ENCODE peak calls at places on chromosomes 2 and 18, in ten cellular contexts. One of them, this sample, is unnamed.

GRCh38 chr2:37916512-37917082 is 8.5 kb upstream of the RMDN2 start:
- DNase-seq in kidney: peak
- DNase-seq in tibial artery: peak
- DNase-seq in kidney epithelial cell: no peak
- DNase-seq in brain microvascular endothelial cell: peak
- DNase-seq in fibroblast of lung: peak
- DNase-seq in GM12864: no peak
- DNase-seq in AG10803: peak
- DNase-seq in sigmoid colon: peak
- DNase-seq in nephron progenitor cell: no peak
- DNase-seq in this sample: no peak

GRCh38 chr2:148483675-148484074 is 160.9 kb upstream of the EPC2 start:
- DNase-seq in kidney: no peak
- DNase-seq in kidney epithelial cell: no peak
- DNase-seq in nephron progenitor cell: peak
- DNase-seq in tibial artery: no peak
- DNase-seq in fibroblast of lung: peak
- DNase-seq in sigmoid colon: no peak
- DNase-seq in AG10803: no peak
- DNase-seq in GM12864: no peak
- DNase-seq in brain microvascular endothelial cell: no peak
- DNase-seq in this sample: no peak

GRCh38 chr2:33788044-33788443 is 188.9 kb upstream of the FAM98A start:
- DNase-seq in tibial artery: no peak
- DNase-seq in brain microvascular endothelial cell: no peak
- DNase-seq in kidney: no peak
- DNase-seq in AG10803: peak
- DNase-seq in GM12864: no peak
- DNase-seq in fibroblast of lung: no peak
- DNase-seq in sigmoid colon: no peak
- DNase-seq in kidney epithelial cell: no peak
- DNase-seq in nephron progenitor cell: no peak
- DNase-seq in this sample: no peak

GRCh38 chr2:159326569-159327255 is 40.2 kb upstream of the WDSUB1 start:
- DNase-seq in GM12864: no peak
- DNase-seq in kidney: no peak
- DNase-seq in kidney epithelial cell: no peak
- DNase-seq in sigmoid colon: no peak
- DNase-seq in tibial artery: no peak
- DNase-seq in brain microvascular endothelial cell: no peak
- DNase-seq in AG10803: peak
- DNase-seq in nephron progenitor cell: no peak
- DNase-seq in fibroblast of lung: peak
- DNase-seq in this sample: no peak

GRCh38 chr2:164803772-164804466 is 37.7 kb downstream of the COBLL1 start:
- DNase-seq in tibial artery: no peak
- DNase-seq in sigmoid colon: no peak
- DNase-seq in kidney: no peak
- DNase-seq in brain microvascular endothelial cell: no peak
- DNase-seq in kidney epithelial cell: no peak
- DNase-seq in AG10803: peak
- DNase-seq in GM12864: no peak
- DNase-seq in fibroblast of lung: no peak
- DNase-seq in nephron progenitor cell: no peak
- DNase-seq in this sample: no peak

GRCh38 chr2:45177870-45178269 is 168.6 kb upstream of the SIX2 start:
- DNase-seq in sigmoid colon: no peak
- DNase-seq in AG10803: peak
- DNase-seq in GM12864: no peak
- DNase-seq in kidney epithelial cell: peak
- DNase-seq in nephron progenitor cell: no peak
- DNase-seq in tibial artery: no peak
- DNase-seq in kidney: no peak
- DNase-seq in brain microvascular endothelial cell: peak
- DNase-seq in fibroblast of lung: peak
- DNase-seq in this sample: no peak

GRCh38 chr2:234191819-234192407 is 141.4 kb downstream of the SPP2 start:
- DNase-seq in kidney: no peak
- DNase-seq in GM12864: no peak
- DNase-seq in kidney epithelial cell: no peak
- DNase-seq in tibial artery: no peak
- DNase-seq in nephron progenitor cell: no peak
- DNase-seq in AG10803: no peak
- DNase-seq in sigmoid colon: no peak
- DNase-seq in fibroblast of lung: peak
- DNase-seq in brain microvascular endothelial cell: peak
- DNase-seq in this sample: no peak

GRCh38 chr2:237666606-237667005 is 39.2 kb downstream of the LRRFIP1 start:
- DNase-seq in kidney: no peak
- DNase-seq in sigmoid colon: no peak
- DNase-seq in tibial artery: no peak
- DNase-seq in brain microvascular endothelial cell: no peak
- DNase-seq in AG10803: no peak
- DNase-seq in GM12864: no peak
- DNase-seq in kidney epithelial cell: no peak
- DNase-seq in nephron progenitor cell: no peak
- DNase-seq in fibroblast of lung: no peak
- DNase-seq in this sample: no peak

GRCh38 chr2:104853926-104854506 is at the start of gene POU3F3:
- DNase-seq in sigmoid colon: peak
- DNase-seq in nephron progenitor cell: peak
- DNase-seq in kidney epithelial cell: peak
- DNase-seq in brain microvascular endothelial cell: no peak
- DNase-seq in kidney: peak
- DNase-seq in fibroblast of lung: peak
- DNase-seq in AG10803: peak
- DNase-seq in GM12864: no peak
- DNase-seq in tibial artery: peak
- DNase-seq in this sample: no peak

GRCh38 chr2:119022678-119023077 is 80.7 kb downstream of the MARCO start:
- DNase-seq in nephron progenitor cell: no peak
- DNase-seq in kidney epithelial cell: no peak
- DNase-seq in brain microvascular endothelial cell: no peak
- DNase-seq in sigmoid colon: no peak
- DNase-seq in AG10803: no peak
- DNase-seq in fibroblast of lung: no peak
- DNase-seq in GM12864: no peak
- DNase-seq in kidney: no peak
- DNase-seq in tibial artery: no peak
- DNase-seq in this sample: no peak

GRCh38 chr2:98469862-98470544 is 25.3 kb downstream of the INPP4A start:
- DNase-seq in tibial artery: no peak
- DNase-seq in brain microvascular endothelial cell: no peak
- DNase-seq in sigmoid colon: peak
- DNase-seq in GM12864: no peak
- DNase-seq in nephron progenitor cell: no peak
- DNase-seq in kidney: no peak
- DNase-seq in kidney epithelial cell: no peak
- DNase-seq in AG10803: no peak
- DNase-seq in fibroblast of lung: no peak
- DNase-seq in this sample: no peak

GRCh38 chr2:224747765-224748164 is 31.6 kb upstream of the CCDC195 start:
- DNase-seq in AG10803: no peak
- DNase-seq in tibial artery: no peak
- DNase-seq in kidney: no peak
- DNase-seq in GM12864: no peak
- DNase-seq in fibroblast of lung: no peak
- DNase-seq in kidney epithelial cell: no peak
- DNase-seq in brain microvascular endothelial cell: no peak
- DNase-seq in nephron progenitor cell: no peak
- DNase-seq in sigmoid colon: no peak
- DNase-seq in this sample: no peak

GRCh38 chr2:139142252-139142651 is 362.1 kb upstream of the NXPH2 start:
- DNase-seq in kidney epithelial cell: no peak
- DNase-seq in kidney: no peak
- DNase-seq in GM12864: no peak
- DNase-seq in AG10803: no peak
- DNase-seq in nephron progenitor cell: peak
- DNase-seq in brain microvascular endothelial cell: no peak
- DNase-seq in sigmoid colon: no peak
- DNase-seq in fibroblast of lung: peak
- DNase-seq in tibial artery: no peak
- DNase-seq in this sample: no peak

GRCh38 chr2:232523682-232524597 is 2.0 kb upstream of the CHRND start:
- DNase-seq in fibroblast of lung: peak
- DNase-seq in AG10803: peak
- DNase-seq in kidney: no peak
- DNase-seq in GM12864: no peak
- DNase-seq in kidney epithelial cell: no peak
- DNase-seq in tibial artery: no peak
- DNase-seq in brain microvascular endothelial cell: no peak
- DNase-seq in sigmoid colon: no peak
- DNase-seq in nephron progenitor cell: peak
- DNase-seq in this sample: no peak

GRCh38 chr18:79925656-79925979 is 25.8 kb downstream of the SLC66A2 start:
- DNase-seq in nephron progenitor cell: no peak
- DNase-seq in sigmoid colon: peak
- DNase-seq in brain microvascular endothelial cell: no peak
- DNase-seq in GM12864: no peak
- DNase-seq in kidney: no peak
- DNase-seq in kidney epithelial cell: no peak
- DNase-seq in AG10803: no peak
- DNase-seq in tibial artery: peak
- DNase-seq in fibroblast of lung: no peak
- DNase-seq in this sample: peak

GRCh38 chr18:79923896-79924585 is 27.4 kb downstream of the SLC66A2 start:
- DNase-seq in kidney epithelial cell: no peak
- DNase-seq in brain microvascular endothelial cell: no peak
- DNase-seq in tibial artery: peak
- DNase-seq in sigmoid colon: peak
- DNase-seq in kidney: peak
- DNase-seq in fibroblast of lung: no peak
- DNase-seq in AG10803: no peak
- DNase-seq in GM12864: no peak
- DNase-seq in nephron progenitor cell: no peak
- DNase-seq in this sample: peak

GRCh38 chr18:79926306-79926705 is 25.1 kb downstream of the SLC66A2 start:
- DNase-seq in brain microvascular endothelial cell: no peak
- DNase-seq in AG10803: no peak
- DNase-seq in fibroblast of lung: no peak
- DNase-seq in tibial artery: peak
- DNase-seq in nephron progenitor cell: no peak
- DNase-seq in kidney: peak
- DNase-seq in GM12864: no peak
- DNase-seq in sigmoid colon: peak
- DNase-seq in kidney epithelial cell: no peak
- DNase-seq in this sample: peak

GRCh38 chr18:79926715-79927596 is 24.5 kb downstream of the SLC66A2 start:
- DNase-seq in nephron progenitor cell: no peak
- DNase-seq in GM12864: no peak
- DNase-seq in sigmoid colon: peak
- DNase-seq in tibial artery: peak
- DNase-seq in kidney: peak
- DNase-seq in fibroblast of lung: no peak
- DNase-seq in brain microvascular endothelial cell: no peak
- DNase-seq in kidney epithelial cell: no peak
- DNase-seq in AG10803: no peak
- DNase-seq in this sample: peak

GRCh38 chr18:79924814-79925655 is 26.4 kb downstream of the SLC66A2 start:
- DNase-seq in kidney: peak
- DNase-seq in GM12864: no peak
- DNase-seq in fibroblast of lung: no peak
- DNase-seq in kidney epithelial cell: no peak
- DNase-seq in tibial artery: peak
- DNase-seq in AG10803: no peak
- DNase-seq in brain microvascular endothelial cell: no peak
- DNase-seq in nephron progenitor cell: no peak
- DNase-seq in sigmoid colon: peak
- DNase-seq in this sample: peak
- TF ChIP-seq CTCF in kidney: peak
- TF ChIP-seq CTCF in GM12864: no peak
- TF ChIP-seq CTCF in fibroblast of lung: no peak
- TF ChIP-seq CTCF in kidney epithelial cell: no peak
- TF ChIP-seq CTCF in tibial artery: no peak
- TF ChIP-seq CTCF in AG10803: no peak
- TF ChIP-seq CTCF in brain microvascular endothelial cell: no peak
- TF ChIP-seq CTCF in nephron progenitor cell: no peak
- TF ChIP-seq CTCF in sigmoid colon: no peak
- TF ChIP-seq CTCF in this sample: no peak

DNA sequence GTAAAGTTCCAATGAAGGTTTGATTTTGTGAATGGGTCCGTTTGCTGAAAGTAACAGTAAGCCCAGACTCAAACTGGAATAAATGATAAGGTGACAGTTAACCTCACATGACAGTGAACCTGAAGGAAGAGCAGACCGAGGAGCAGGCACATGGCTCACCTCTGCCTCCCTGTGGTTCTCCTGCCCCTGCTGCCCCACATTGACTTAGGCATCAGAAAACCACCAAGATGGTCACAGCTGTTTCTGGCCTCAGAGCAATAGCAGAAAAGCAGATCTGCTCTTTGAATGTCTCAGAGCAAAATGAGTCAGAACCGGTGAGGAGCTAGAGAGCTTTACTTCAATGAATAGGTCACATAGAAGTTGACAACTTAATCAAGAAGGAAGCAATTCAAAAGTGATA is 487.6 kb downstream of the METTL4 start:
- DNase-seq in sigmoid colon: no peak
- DNase-seq in AG10803: no peak
- DNase-seq in brain microvascular endothelial cell: no peak
- DNase-seq in kidney: no peak
- DNase-seq in nephron progenitor cell: no peak
- DNase-seq in fibroblast of lung: no peak
- DNase-seq in kidney epithelial cell: no peak
- DNase-seq in GM12864: no peak
- DNase-seq in tibial artery: no peak
- DNase-seq in this sample: no peak
- TF ChIP-seq CTCF in sigmoid colon: no peak
- TF ChIP-seq CTCF in AG10803: no peak
- TF ChIP-seq CTCF in brain microvascular endothelial cell: peak
- TF ChIP-seq CTCF in kidney: peak
- TF ChIP-seq CTCF in nephron progenitor cell: no peak
- TF ChIP-seq CTCF in fibroblast of lung: no peak
- TF ChIP-seq CTCF in kidney epithelial cell: peak
- TF ChIP-seq CTCF in GM12864: peak
- TF ChIP-seq CTCF in tibial artery: no peak
- TF ChIP-seq CTCF in this sample: no peak

GRCh38 chr2:147275943-147276342 is 568.9 kb upstream of the ACVR2A start:
- DNase-seq in kidney epithelial cell: no peak
- DNase-seq in tibial artery: no peak
- DNase-seq in sigmoid colon: no peak
- DNase-seq in GM12864: no peak
- DNase-seq in kidney: no peak
- DNase-seq in brain microvascular endothelial cell: peak
- DNase-seq in AG10803: no peak
- DNase-seq in fibroblast of lung: no peak
- DNase-seq in nephron progenitor cell: peak
- DNase-seq in this sample: no peak
- TF ChIP-seq CTCF in kidney epithelial cell: peak
- TF ChIP-seq CTCF in tibial artery: no peak
- TF ChIP-seq CTCF in sigmoid colon: no peak
- TF ChIP-seq CTCF in GM12864: peak
- TF ChIP-seq CTCF in kidney: no peak
- TF ChIP-seq CTCF in brain microvascular endothelial cell: peak
- TF ChIP-seq CTCF in AG10803: no peak
- TF ChIP-seq CTCF in fibroblast of lung: peak
- TF ChIP-seq CTCF in nephron progenitor cell: no peak
- TF ChIP-seq CTCF in this sample: peak

GRCh38 chr2:96208144-96209010 is at the start of gene STARD7:
- DNase-seq in AG10803: peak
- DNase-seq in fibroblast of lung: peak
- DNase-seq in kidney: peak
- DNase-seq in tibial artery: peak
- DNase-seq in GM12864: peak
- DNase-seq in kidney epithelial cell: peak
- DNase-seq in brain microvascular endothelial cell: peak
- DNase-seq in sigmoid colon: peak
- DNase-seq in nephron progenitor cell: peak
- DNase-seq in this sample: peak
- TF ChIP-seq CTCF in AG10803: peak
- TF ChIP-seq CTCF in fibroblast of lung: no peak
- TF ChIP-seq CTCF in kidney: no peak
- TF ChIP-seq CTCF in tibial artery: no peak
- TF ChIP-seq CTCF in GM12864: no peak
- TF ChIP-seq CTCF in kidney epithelial cell: no peak
- TF ChIP-seq CTCF in brain microvascular endothelial cell: no peak
- TF ChIP-seq CTCF in sigmoid colon: no peak
- TF ChIP-seq CTCF in nephron progenitor cell: no peak
- TF ChIP-seq CTCF in this sample: peak

This sample was measured in chondrocyte.